ENCODE peak calls at places on chromosomes 7 and 10, in six cellular contexts. One of them, this sample, is unnamed.

GRCh38 chr10:60576130-60577069 is 186.7 kb upstream of the ANK3 start:
- DNase-seq in effector memory CD4-positive, alpha-beta T cell: no peak
- DNase-seq in posterior cingulate gyrus: no peak
- DNase-seq in Peyer's patch: no peak
- DNase-seq in HT1080: no peak
- DNase-seq in transverse colon: no peak
- DNase-seq in this sample: no peak

GRCh38 chr10:101139421-101139911 is 8.4 kb downstream of the TLX1 start:
- DNase-seq in effector memory CD4-positive, alpha-beta T cell: no peak
- DNase-seq in posterior cingulate gyrus: no peak
- DNase-seq in Peyer's patch: no peak
- DNase-seq in HT1080: no peak
- DNase-seq in transverse colon: no peak
- DNase-seq in this sample: no peak

GRCh38 chr10:107814865-107815487 is 650.5 kb upstream of the SORCS1 start:
- DNase-seq in effector memory CD4-positive, alpha-beta T cell: no peak
- DNase-seq in posterior cingulate gyrus: no peak
- DNase-seq in Peyer's patch: no peak
- DNase-seq in HT1080: peak; percentile 77
- DNase-seq in transverse colon: peak; percentile 70
- DNase-seq in this sample: no peak

GRCh38 chr7:97027427-97028234 is 3.0 kb upstream of the DLX5 start:
- DNase-seq in effector memory CD4-positive, alpha-beta T cell: peak; percentile 43
- DNase-seq in posterior cingulate gyrus: peak; percentile 75
- DNase-seq in Peyer's patch: peak; percentile 72
- DNase-seq in HT1080: peak; percentile 71
- DNase-seq in transverse colon: peak; percentile 70
- DNase-seq in this sample: no peak

GRCh38 chr10:80131499-80131901 is 1.0 kb upstream of the PLAC9 start:
- DNase-seq in effector memory CD4-positive, alpha-beta T cell: no peak
- DNase-seq in posterior cingulate gyrus: no peak
- DNase-seq in Peyer's patch: no peak
- DNase-seq in HT1080: no peak
- DNase-seq in transverse colon: no peak
- DNase-seq in this sample: no peak

GRCh38 chr7:50246551-50246950 is 58.0 kb upstream of the IKZF1 start:
- DNase-seq in effector memory CD4-positive, alpha-beta T cell: no peak
- DNase-seq in posterior cingulate gyrus: no peak
- DNase-seq in Peyer's patch: no peak
- DNase-seq in HT1080: no peak
- DNase-seq in transverse colon: no peak
- DNase-seq in this sample: no peak

GRCh38 chr10:75195035-75195763 is 15.4 kb upstream of the VDAC2 start:
- DNase-seq in effector memory CD4-positive, alpha-beta T cell: no peak
- DNase-seq in posterior cingulate gyrus: no peak
- DNase-seq in Peyer's patch: no peak
- DNase-seq in HT1080: no peak
- DNase-seq in transverse colon: no peak
- DNase-seq in this sample: no peak

GRCh38 chr10:5553400-5554170 is 28.8 kb downstream of the CALML3 start:
- DNase-seq in effector memory CD4-positive, alpha-beta T cell: no peak
- DNase-seq in posterior cingulate gyrus: no peak
- DNase-seq in Peyer's patch: peak; percentile 26
- DNase-seq in HT1080: no peak
- DNase-seq in transverse colon: no peak
- DNase-seq in this sample: no peak

GRCh38 chr10:6231146-6231545 is 28.4 kb downstream of the PFKFB3 start:
- DNase-seq in effector memory CD4-positive, alpha-beta T cell: no peak
- DNase-seq in posterior cingulate gyrus: no peak
- DNase-seq in Peyer's patch: peak; percentile 15
- DNase-seq in HT1080: no peak
- DNase-seq in transverse colon: no peak
- DNase-seq in this sample: no peak

GRCh38 chr10:133122171-133122935 is 34.6 kb downstream of the ADGRA1 start:
- DNase-seq in effector memory CD4-positive, alpha-beta T cell: no peak
- DNase-seq in posterior cingulate gyrus: peak; percentile 24
- DNase-seq in Peyer's patch: no peak
- DNase-seq in HT1080: no peak
- DNase-seq in transverse colon: no peak
- DNase-seq in this sample: no peak

GRCh38 chr7:73437699-73438416 is 4.3 kb downstream of the FZD9 start:
- DNase-seq in effector memory CD4-positive, alpha-beta T cell: no peak
- DNase-seq in posterior cingulate gyrus: no peak
- DNase-seq in Peyer's patch: no peak
- DNase-seq in HT1080: no peak
- DNase-seq in transverse colon: no peak
- DNase-seq in this sample: no peak

GRCh38 chr7:4934419-4935025 is 24.5 kb downstream of the MMD2 start:
- DNase-seq in effector memory CD4-positive, alpha-beta T cell: no peak
- DNase-seq in posterior cingulate gyrus: no peak
- DNase-seq in Peyer's patch: no peak
- DNase-seq in HT1080: no peak
- DNase-seq in transverse colon: no peak
- DNase-seq in this sample: no peak

GRCh38 chr7:28086198-28086597 is 94.4 kb downstream of the JAZF1 start:
- DNase-seq in effector memory CD4-positive, alpha-beta T cell: no peak
- DNase-seq in posterior cingulate gyrus: no peak
- DNase-seq in Peyer's patch: no peak
- DNase-seq in HT1080: no peak
- DNase-seq in transverse colon: no peak
- DNase-seq in this sample: no peak

GRCh38 chr10:52526251-52526823 is 212.3 kb downstream of the DKK1 start:
- DNase-seq in effector memory CD4-positive, alpha-beta T cell: no peak
- DNase-seq in posterior cingulate gyrus: no peak
- DNase-seq in Peyer's patch: no peak
- DNase-seq in HT1080: peak; percentile 13
- DNase-seq in transverse colon: no peak
- DNase-seq in this sample: no peak

GRCh38 chr7:18700147-18700546 is 204.6 kb downstream of the HDAC9 start:
- DNase-seq in effector memory CD4-positive, alpha-beta T cell: no peak
- DNase-seq in posterior cingulate gyrus: no peak
- DNase-seq in Peyer's patch: no peak
- DNase-seq in HT1080: peak; percentile 13
- DNase-seq in transverse colon: no peak
- DNase-seq in this sample: no peak

GRCh38 chr7:156474241-156474743 is 166.3 kb upstream of the RNF32 start:
- DNase-seq in effector memory CD4-positive, alpha-beta T cell: no peak
- DNase-seq in posterior cingulate gyrus: no peak
- DNase-seq in Peyer's patch: no peak
- DNase-seq in HT1080: peak; percentile 72
- DNase-seq in transverse colon: no peak
- DNase-seq in this sample: no peak

GRCh38 chr7:105691692-105692564 is 110.6 kb upstream of the EFCAB10 start:
- DNase-seq in effector memory CD4-positive, alpha-beta T cell: peak; percentile 75
- DNase-seq in posterior cingulate gyrus: no peak
- DNase-seq in Peyer's patch: peak; percentile 55
- DNase-seq in HT1080: no peak
- DNase-seq in transverse colon: peak; percentile 62
- DNase-seq in this sample: no peak

GRCh38 chr10:34994565-34995142 is 95.5 kb downstream of the CUL2 start:
- DNase-seq in effector memory CD4-positive, alpha-beta T cell: peak; percentile 20
- DNase-seq in posterior cingulate gyrus: no peak
- DNase-seq in Peyer's patch: no peak
- DNase-seq in HT1080: peak; percentile 98
- DNase-seq in transverse colon: peak; percentile 40
- DNase-seq in this sample: peak; percentile 57

This sample was measured in D721Med.